ENCODE peak calls at places on chromosomes 3 and 15, in seven cellular contexts. D is PC-9, H is OCI-LY7, J is MM.1S, A is PC-3, Y is hepatocyte, C is GM23248. E is an unnamed sample.

GRCh38 chr3:136819784-136820640 is 1.1 kb downstream of the SLC35G2 start:
- DNase-seq in C (peak; percentile 84), J (no peak), D (peak; percentile 46), Y (peak; percentile 69), A (peak; percentile 19), H (no peak), E (no peak)

GRCh38 chr15:60370804-60371700 is 26.7 kb downstream of the ANXA2 start:
- DNase-seq in D (peak; percentile 86), C (peak; percentile 100), J (no peak), H (no peak), Y (peak; percentile 85), A (peak; percentile 97), E (no peak)

GRCh38 chr3:51538115-51538458 is 432 bp upstream of the RAD54L2 start:
- DNase-seq in J (peak; percentile 9), D (no peak), C (peak; percentile 38), Y (peak; percentile 10), H (peak; percentile 27), A (peak; percentile 4), E (peak; percentile 65)

GRCh38 chr3:106348142-106348690 is 479.4 kb upstream of the CBLB start:
- DNase-seq in C (no peak), A (no peak), J (no peak), D (no peak), Y (no peak), H (no peak), E (no peak)

GRCh38 chr3:196666001-196666867 is 26.7 kb downstream of the NRROS start:
- DNase-seq in Y (no peak), A (peak; percentile 40), D (peak; percentile 60), H (no peak), J (no peak), C (peak; percentile 82), E (no peak)

GRCh38 chr15:81752974-81753373 is 292.8 kb downstream of the MEX3B start:
- DNase-seq in Y (no peak), D (no peak), A (no peak), C (no peak), H (no peak), J (no peak), E (no peak)

GRCh38 chr15:34813446-34814190 is 18.3 kb upstream of the ACTC1 start:
- DNase-seq in H (no peak), A (no peak), D (no peak), J (no peak), Y (no peak), C (no peak), E (no peak)

GRCh38 chr15:34821907-34822306 is 26.6 kb upstream of the ACTC1 start:
- DNase-seq in H (no peak), D (no peak), C (no peak), J (no peak), Y (no peak), A (no peak), E (no peak)

GRCh38 chr3:157318639-157319288 is 117.9 kb upstream of the PTX3 start:
- DNase-seq in C (no peak), D (no peak), A (no peak), Y (no peak), H (no peak), J (no peak), E (no peak)

GRCh38 chr15:65791335-65792129 is 561 bp downstream of the DENND4A start:
- DNase-seq in H (peak; percentile 58), C (peak; percentile 63), D (peak; percentile 32), Y (peak; percentile 72), A (peak; percentile 26), J (no peak), E (peak; percentile 84)

GRCh38 chr15:77010312-77010686 is 15.4 kb downstream of the PSTPIP1 start:
- DNase-seq in D (no peak), A (no peak), J (no peak), H (no peak), C (no peak), Y (no peak), E (no peak)

GRCh38 chr3:151579571-151580270 is 118.9 kb upstream of the IGSF10 start:
- DNase-seq in J (no peak), H (no peak), A (no peak), C (peak; percentile 81), D (no peak), Y (no peak), E (no peak)

DNA sequence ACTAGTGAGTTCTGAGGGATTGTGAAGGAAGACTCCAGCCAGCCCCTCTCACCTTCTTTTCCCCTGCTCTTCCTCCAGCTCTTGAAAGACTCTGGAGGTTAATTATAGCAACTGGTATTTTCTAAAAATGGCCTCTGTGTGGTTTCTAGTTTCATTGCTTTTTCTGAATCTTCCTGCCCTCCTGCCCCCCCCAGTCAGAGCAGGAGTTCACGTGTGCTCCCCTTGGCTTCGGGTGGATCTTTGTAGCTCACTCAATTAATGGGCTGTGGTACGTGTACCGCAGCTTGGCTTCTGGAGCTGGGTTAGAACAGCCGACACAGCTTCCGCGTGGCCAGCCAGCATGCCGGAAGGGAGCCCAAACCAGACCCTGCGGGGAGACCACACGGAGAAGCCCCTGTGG is 31.5 kb downstream of the TM2D3 start:
- DNase-seq in D (no peak), C (no peak), J (peak; percentile 81), H (no peak), Y (no peak), A (no peak), E (no peak)
- H3K9me2 ChIP-seq in D (no peaks in the 10 kb centered on the region), C (no peaks in the 10 kb centered on the region), J (no peaks in the 10 kb centered on the region), H (no peaks in the 10 kb centered on the region), Y (no peaks in the 10 kb centered on the region), A (no peaks in the 10 kb centered on the region), E (no peaks in the 10 kb centered on the region)

GRCh38 chr15:29675791-29676301 is 146.4 kb downstream of the TJP1 start:
- DNase-seq in C (no peak), D (no peak), H (peak; percentile 20), Y (no peak), J (no peak), A (no peak), E (no peak)

GRCh38 chr15:29677450-29677849 is 144.8 kb downstream of the TJP1 start:
- DNase-seq in H (no peak), A (no peak), C (no peak), J (no peak), D (no peak), Y (no peak), E (no peak)

GRCh38 chr15:29677871-29678431 is 144.3 kb downstream of the TJP1 start:
- DNase-seq in J (no peak), H (no peak), A (no peak), D (no peak), Y (peak; percentile 55), C (no peak), E (no peak)

GRCh38 chr15:29678504-29679034 is 143.7 kb downstream of the TJP1 start:
- DNase-seq in D (no peak), Y (no peak), A (no peak), C (no peak), H (no peak), J (no peak), E (no peak)

DNA sequence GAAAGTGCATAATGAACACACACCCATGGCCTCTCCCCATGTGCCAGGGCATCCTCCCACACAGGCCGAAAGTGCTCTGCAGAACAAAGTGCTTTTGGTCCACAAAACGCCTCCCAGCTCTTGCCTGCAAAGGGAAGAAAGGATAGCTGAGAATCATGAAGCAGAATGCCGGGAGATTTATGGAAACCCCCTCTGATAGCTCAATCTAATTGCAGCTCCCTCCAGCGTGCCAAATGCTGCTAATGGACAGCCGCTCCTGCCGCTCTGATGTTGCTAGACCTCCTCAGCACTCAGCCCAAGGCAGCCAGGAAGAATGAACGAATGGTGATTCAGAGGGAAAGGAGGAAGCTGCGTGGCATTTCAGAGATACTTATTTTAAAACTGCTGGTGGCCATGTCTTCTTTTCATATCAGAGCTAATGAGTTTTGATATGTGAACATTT is 145.3 kb downstream of the TJP1 start:
- DNase-seq in H (no peak), J (no peak), Y (no peak), A (peak; percentile 74), D (no peak), C (peak; percentile 49), E (no peak)
- H3K4me2 ChIP-seq in H (no peak overlapping the region), J (no peak overlapping the region), Y (peak overlapping the region; percentile 97), A (peak overlapping the region; percentile 61), D (no peak overlapping the region), C (no peak overlapping the region), E (no peak overlapping the region)

DNA sequence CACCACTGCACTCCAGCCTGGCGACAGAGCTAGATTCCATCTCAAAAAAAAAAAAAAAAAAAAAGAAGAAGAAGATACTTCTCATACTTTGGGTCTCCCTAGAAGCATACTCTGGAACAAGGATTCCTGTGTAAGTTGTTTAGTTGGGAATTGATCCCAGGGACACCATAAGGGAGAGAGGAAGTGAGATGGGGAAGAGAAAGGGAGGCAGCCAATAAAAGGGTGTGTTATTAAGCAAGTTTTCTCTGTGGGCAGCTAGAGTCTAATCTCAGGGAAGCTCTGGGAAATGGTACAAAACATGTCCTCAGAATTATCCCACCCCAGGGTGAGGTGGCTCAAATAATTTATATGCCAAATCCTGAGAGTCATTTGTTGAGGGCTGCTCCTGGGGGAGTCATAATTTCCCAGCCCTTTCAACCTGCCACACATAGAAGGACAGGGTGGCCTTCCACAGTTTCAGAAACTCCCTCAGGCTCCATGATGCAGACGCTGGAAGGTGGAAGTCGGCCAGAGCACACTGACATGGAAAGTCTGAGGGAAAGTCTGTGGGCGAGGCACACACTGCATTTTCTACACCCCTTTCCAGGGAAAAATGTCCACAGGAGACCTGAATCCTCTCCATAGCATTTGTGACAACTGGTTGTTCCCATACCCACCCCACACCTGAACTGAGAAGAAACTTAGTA is 86.4 kb upstream of the SLC4A7 start:
- DNase-seq in A (no peak), J (no peak), H (no peak), D (no peak), Y (no peak), C (peak; percentile 70), E (no peak)
- H3K9me2 ChIP-seq in A (no peaks in the 10 kb centered on the region), J (no peaks in the 10 kb centered on the region), H (no peaks in the 10 kb centered on the region), D (no peaks in the 10 kb centered on the region), Y (no peaks in the 10 kb centered on the region), C (no peaks in the 10 kb centered on the region), E (no peaks in the 10 kb centered on the region)

DNA sequence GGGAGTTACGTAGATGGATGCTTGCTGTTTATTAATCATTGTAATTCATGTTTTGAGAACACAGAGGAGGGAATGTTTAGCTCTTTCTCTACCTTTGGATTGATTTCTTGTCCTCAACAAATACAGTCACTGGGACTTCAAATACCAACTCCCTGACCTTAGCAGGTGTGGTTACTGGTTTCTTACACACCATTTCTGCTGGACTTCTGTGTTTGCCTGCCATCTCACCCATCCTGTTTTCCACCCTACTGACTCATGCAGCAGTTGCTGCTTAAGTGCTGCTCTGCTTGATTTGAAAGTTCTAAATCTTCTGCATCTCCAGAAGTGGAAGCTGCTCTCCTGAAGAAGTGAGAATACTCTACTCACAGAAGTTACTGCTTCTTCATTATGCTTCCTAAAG is 170.3 kb downstream of the ZPLD1 start:
- DNase-seq in Y (no peak), J (no peak), H (no peak), C (no peak), A (peak; percentile 79), D (peak; percentile 46), E (no peak)
- H3K4me2 ChIP-seq in Y (no peak overlapping the region), J (peak overlapping the region; percentile 10), H (no peak overlapping the region), C (no peak overlapping the region), A (peak overlapping the region; percentile 53), D (peak overlapping the region; percentile 14), E (no peak overlapping the region)

DNA sequence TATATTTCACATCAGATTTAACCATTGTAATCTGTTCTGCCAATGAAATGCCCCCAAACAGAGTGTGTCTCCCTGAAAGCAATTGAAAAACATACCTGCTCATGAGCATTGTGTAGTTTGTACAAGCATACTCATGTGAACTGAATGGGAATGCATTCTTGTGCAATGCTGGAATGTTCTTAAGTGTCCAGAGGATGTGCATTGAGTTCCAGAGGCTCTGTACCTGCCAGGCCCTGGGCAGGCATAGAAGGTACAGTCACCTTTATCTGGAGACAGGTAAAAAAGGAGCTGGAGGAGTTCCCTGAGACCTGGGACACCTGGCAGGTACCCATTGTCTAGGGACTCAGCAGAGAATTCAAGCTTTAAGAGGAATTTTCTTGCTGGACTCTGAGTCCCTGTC is 2.8 kb downstream of the MRAS start:
- DNase-seq in H (no peak), Y (no peak), C (no peak), A (no peak), J (no peak), D (no peak), E (no peak)
- H3K9me2 ChIP-seq in H (no peaks in the 10 kb centered on the region), Y (no peaks in the 10 kb centered on the region), C (no peaks in the 10 kb centered on the region), A (no peaks in the 10 kb centered on the region), J (no peaks in the 10 kb centered on the region), D (no peaks in the 10 kb centered on the region), E (no peaks in the 10 kb centered on the region)